ENCODE peak calls at places on chromosome 2, in six cellular contexts. S, X, O, Q, M and Z are unnamed samples.

GRCh38 chr2:119826370-119826961 is 66.7 kb downstream of the PTPN4 start:
- DNase-seq in M (peak; percentile 64), Q (no peak), S (no peak), O (no peak), X (peak; percentile 57), Z (peak; percentile 48)

GRCh38 chr2:27501042-27501441 is 4.4 kb downstream of the GCKR start:
- DNase-seq in Q (no peak), S (no peak), M (no peak), O (no peak), X (no peak), Z (no peak)

GRCh38 chr2:68762665-68763064 is 28.1 kb downstream of the ARHGAP25 start:
- DNase-seq in M (peak; percentile 33), S (no peak), O (no peak), Q (no peak), X (no peak), Z (no peak)

GRCh38 chr2:150812664-150813408 is 325.4 kb upstream of the RND3 start:
- DNase-seq in X (no peak), Q (no peak), O (no peak), S (no peak), M (peak; percentile 1), Z (no peak)

GRCh38 chr2:99974275-99974674 is 168.1 kb downstream of the AFF3 start:
- DNase-seq in S (no peak), Q (no peak), O (no peak), M (peak; percentile 68), X (peak; percentile 20), Z (no peak)

GRCh38 chr2:130814931-130815680 is 21.6 kb upstream of the ARHGEF4 start:
- DNase-seq in O (no peak), X (no peak), Q (no peak), S (no peak), M (no peak), Z (no peak)

GRCh38 chr2:7676714-7677113 is 759.5 kb downstream of the RNF144A start:
- DNase-seq in X (no peak), M (no peak), S (no peak), O (no peak), Q (no peak), Z (no peak)

GRCh38 chr2:223488814-223489213 is 113.3 kb downstream of the SCG2 start:
- DNase-seq in Q (no peak), M (peak; percentile 94), S (no peak), X (no peak), O (no peak), Z (no peak)

GRCh38 chr2:38432827-38433606 is 55.9 kb upstream of the ATL2 start:
- DNase-seq in M (no peak), O (no peak), X (no peak), Q (no peak), S (no peak), Z (peak; percentile 44)

GRCh38 chr2:169360984-169361705 is 1.2 kb downstream of the LRP2 start:
- DNase-seq in X (peak; percentile 5), O (no peak), Q (no peak), M (no peak), S (no peak), Z (no peak)

GRCh38 chr2:6352906-6353515 is 512.7 kb downstream of the CMPK2 start:
- DNase-seq in X (no peak), Q (peak; percentile 22), M (peak; percentile 60), S (peak; percentile 57), O (peak; percentile 65), Z (peak; percentile 56)

GRCh38 chr2:67702937-67703336 is 305.8 kb downstream of the ETAA1 start:
- DNase-seq in O (no peak), X (no peak), M (no peak), S (no peak), Q (no peak), Z (no peak)

GRCh38 chr2:70085711-70086277 is 1.5 kb upstream of the PCBP1 start:
- DNase-seq in M (peak; percentile 28), S (no peak), Q (no peak), O (no peak), X (no peak), Z (no peak)

GRCh38 chr2:205909194-205909572 is 176.8 kb downstream of the INO80D start:
- DNase-seq in O (no peak), M (no peak), X (no peak), S (no peak), Q (no peak), Z (no peak)

GRCh38 chr2:240455227-240455718 is 19.8 kb downstream of the GPC1 start:
- DNase-seq in Q (no peak), X (no peak), O (peak; percentile 28), S (no peak), M (no peak), Z (no peak)

GRCh38 chr2:67613227-67613626 is 216.1 kb downstream of the ETAA1 start:
- DNase-seq in X (no peak), S (no peak), M (no peak), O (no peak), Q (no peak), Z (no peak)

GRCh38 chr2:217897816-217898806 is 104.7 kb downstream of the TNS1 start:
- DNase-seq in S (no peak), O (peak; percentile 81), Q (no peak), X (no peak), M (no peak), Z (peak; percentile 65)

GRCh38 chr2:241412144-241412543 is 56.1 kb downstream of the FARP2 start:
- DNase-seq in S (no peak), Q (no peak), X (peak; percentile 22), M (peak; percentile 96), O (no peak), Z (no peak)

GRCh38 chr2:146226077-146226476 is 1618.8 kb upstream of the ACVR2A start:
- DNase-seq in Q (no peak), S (no peak), X (no peak), M (no peak), O (no peak), Z (no peak)

GRCh38 chr2:228181098-228182019 is at the start of gene SPHKAP:
- DNase-seq in O (peak; percentile 79), Q (peak; percentile 39), X (no peak), S (no peak), M (no peak), Z (no peak)

GRCh38 chr2:72147303-72147970 is at the start of gene CYP26B1:
- DNase-seq in S (no peak), O (peak; percentile 67), X (no peak), M (no peak), Q (no peak), Z (peak; percentile 31)

GRCh38 chr2:126828471-126828870 is 70.2 kb upstream of the TEX51 start:
- DNase-seq in M (no peak), Q (no peak), O (no peak), S (no peak), X (no peak), Z (no peak)